ENCODE peak calls at places on chromosomes 7 and 10, in four cellular contexts. One of them, this sample, is unnamed.
A peak's percentile ranks its signal among the peaks of the same experiment; 100 is the strongest.

GRCh38 chr7:110591341-110591740 is 499.6 kb upstream of the LRRN3 start:
- DNase-seq in effector memory CD8-positive, alpha-beta T cell: no peak
- DNase-seq in stimulated activated CD8-positive, alpha-beta memory T cell treated with anti-CD3 and anti-CD28 coated beads, Interleukin-15, amount 100 ng/mL, for 4 hours: no peak
- DNase-seq in AML-193: no peak
- DNase-seq in this sample: no peak

GRCh38 chr7:152574892-152575511 is 100.9 kb downstream of the XRCC2 start:
- DNase-seq in effector memory CD8-positive, alpha-beta T cell: no peak
- DNase-seq in stimulated activated CD8-positive, alpha-beta memory T cell treated with anti-CD3 and anti-CD28 coated beads, Interleukin-15, amount 100 ng/mL, for 4 hours: no peak
- DNase-seq in AML-193: no peak
- DNase-seq in this sample: no peak

GRCh38 chr7:46651561-46652088 is 730.6 kb upstream of the IGFBP3 start:
- DNase-seq in effector memory CD8-positive, alpha-beta T cell: no peak
- DNase-seq in stimulated activated CD8-positive, alpha-beta memory T cell treated with anti-CD3 and anti-CD28 coated beads, Interleukin-15, amount 100 ng/mL, for 4 hours: no peak
- DNase-seq in AML-193: no peak
- DNase-seq in this sample: no peak

GRCh38 chr7:70390251-70390650 is 741.7 kb upstream of the GALNT17 start:
- DNase-seq in effector memory CD8-positive, alpha-beta T cell: no peak
- DNase-seq in stimulated activated CD8-positive, alpha-beta memory T cell treated with anti-CD3 and anti-CD28 coated beads, Interleukin-15, amount 100 ng/mL, for 4 hours: no peak
- DNase-seq in AML-193: no peak
- DNase-seq in this sample: no peak

GRCh38 chr10:91349381-91349780 is 60.8 kb upstream of the HECTD2 start:
- DNase-seq in effector memory CD8-positive, alpha-beta T cell: no peak
- DNase-seq in stimulated activated CD8-positive, alpha-beta memory T cell treated with anti-CD3 and anti-CD28 coated beads, Interleukin-15, amount 100 ng/mL, for 4 hours: no peak
- DNase-seq in AML-193: no peak
- DNase-seq in this sample: no peak

GRCh38 chr7:28754027-28754426 is 204.1 kb downstream of the TRIL start:
- DNase-seq in effector memory CD8-positive, alpha-beta T cell: no peak
- DNase-seq in stimulated activated CD8-positive, alpha-beta memory T cell treated with anti-CD3 and anti-CD28 coated beads, Interleukin-15, amount 100 ng/mL, for 4 hours: no peak
- DNase-seq in AML-193: no peak
- DNase-seq in this sample: no peak

GRCh38 chr7:132108553-132108952 is 467.7 kb downstream of the PLXNA4 start:
- DNase-seq in effector memory CD8-positive, alpha-beta T cell: no peak
- DNase-seq in stimulated activated CD8-positive, alpha-beta memory T cell treated with anti-CD3 and anti-CD28 coated beads, Interleukin-15, amount 100 ng/mL, for 4 hours: no peak
- DNase-seq in AML-193: no peak
- DNase-seq in this sample: no peak

GRCh38 chr10:52566471-52567246 is 205.9 kb downstream of the MBL2 start:
- DNase-seq in effector memory CD8-positive, alpha-beta T cell: no peak
- DNase-seq in stimulated activated CD8-positive, alpha-beta memory T cell treated with anti-CD3 and anti-CD28 coated beads, Interleukin-15, amount 100 ng/mL, for 4 hours: no peak
- DNase-seq in AML-193: no peak
- DNase-seq in this sample: no peak

GRCh38 chr10:77673086-77673485 is 35.5 kb upstream of the KCNMA1 start:
- DNase-seq in effector memory CD8-positive, alpha-beta T cell: no peak
- DNase-seq in stimulated activated CD8-positive, alpha-beta memory T cell treated with anti-CD3 and anti-CD28 coated beads, Interleukin-15, amount 100 ng/mL, for 4 hours: no peak
- DNase-seq in AML-193: no peak
- DNase-seq in this sample: no peak

GRCh38 chr7:98228801-98229200 is 17.6 kb downstream of the BHLHA15 start:
- DNase-seq in effector memory CD8-positive, alpha-beta T cell: no peak
- DNase-seq in stimulated activated CD8-positive, alpha-beta memory T cell treated with anti-CD3 and anti-CD28 coated beads, Interleukin-15, amount 100 ng/mL, for 4 hours: no peak
- DNase-seq in AML-193: no peak
- DNase-seq in this sample: no peak

GRCh38 chr10:10589540-10589939 is 428.1 kb upstream of the CELF2 start:
- DNase-seq in effector memory CD8-positive, alpha-beta T cell: no peak
- DNase-seq in stimulated activated CD8-positive, alpha-beta memory T cell treated with anti-CD3 and anti-CD28 coated beads, Interleukin-15, amount 100 ng/mL, for 4 hours: no peak
- DNase-seq in AML-193: no peak
- DNase-seq in this sample: no peak

GRCh38 chr7:26681819-26682418 is 182.5 kb downstream of the SKAP2 start:
- DNase-seq in effector memory CD8-positive, alpha-beta T cell: no peak
- DNase-seq in stimulated activated CD8-positive, alpha-beta memory T cell treated with anti-CD3 and anti-CD28 coated beads, Interleukin-15, amount 100 ng/mL, for 4 hours: no peak
- DNase-seq in AML-193: peak; percentile 41
- DNase-seq in this sample: no peak

GRCh38 chr7:68429376-68430117 is 1168.7 kb upstream of the AUTS2 start:
- DNase-seq in effector memory CD8-positive, alpha-beta T cell: no peak
- DNase-seq in stimulated activated CD8-positive, alpha-beta memory T cell treated with anti-CD3 and anti-CD28 coated beads, Interleukin-15, amount 100 ng/mL, for 4 hours: no peak
- DNase-seq in AML-193: no peak
- DNase-seq in this sample: no peak

GRCh38 chr10:48507933-48508830 is 96.7 kb downstream of the ARHGAP22 start:
- DNase-seq in effector memory CD8-positive, alpha-beta T cell: no peak
- DNase-seq in stimulated activated CD8-positive, alpha-beta memory T cell treated with anti-CD3 and anti-CD28 coated beads, Interleukin-15, amount 100 ng/mL, for 4 hours: no peak
- DNase-seq in AML-193: peak; percentile 15
- DNase-seq in this sample: no peak

GRCh38 chr10:76394707-76395042 is 963.3 kb downstream of the LRMDA start:
- DNase-seq in effector memory CD8-positive, alpha-beta T cell: no peak
- DNase-seq in stimulated activated CD8-positive, alpha-beta memory T cell treated with anti-CD3 and anti-CD28 coated beads, Interleukin-15, amount 100 ng/mL, for 4 hours: no peak
- DNase-seq in AML-193: no peak
- DNase-seq in this sample: no peak

GRCh38 chr7:75647709-75648438 is 90.9 kb downstream of the HIP1 start:
- DNase-seq in effector memory CD8-positive, alpha-beta T cell: no peak
- DNase-seq in stimulated activated CD8-positive, alpha-beta memory T cell treated with anti-CD3 and anti-CD28 coated beads, Interleukin-15, amount 100 ng/mL, for 4 hours: no peak
- DNase-seq in AML-193: no peak
- DNase-seq in this sample: no peak

This sample was measured in esophagus squamous epithelium.